ENCODE peak calls at places on chromosome 12, in four cellular contexts. One of them, this sample, is unnamed. For H3K4me1, the result is how much of the 10 kb centered on the place peaks cover.

GRCh38 chr12:62131153-62131552 is 129.1 kb upstream of the USP15 start:
- DNase-seq in adrenal gland: no peak
- DNase-seq in aorta: no peak
- DNase-seq in suprapubic skin: no peak
- DNase-seq in this sample: peak

GRCh38 chr12:29516431-29516875 is 19.0 kb upstream of the OVCH1 start:
- DNase-seq in suprapubic skin: no peak
- DNase-seq in adrenal gland: no peak
- DNase-seq in aorta: no peak
- DNase-seq in this sample: no peak

GRCh38 chr12:15274561-15274967 is 47.7 kb upstream of the PTPRO start:
- DNase-seq in adrenal gland: no peak
- DNase-seq in aorta: no peak
- DNase-seq in suprapubic skin: no peak
- DNase-seq in this sample: no peak

GRCh38 chr12:34402228-34402898 is 380.1 kb downstream of the ALG10 start:
- DNase-seq in aorta: peak
- DNase-seq in adrenal gland: no peak
- DNase-seq in suprapubic skin: peak
- DNase-seq in this sample: peak

GRCh38 chr12:93793983-93794382 is 116.8 kb downstream of the CRADD start:
- DNase-seq in adrenal gland: no peak
- DNase-seq in suprapubic skin: no peak
- DNase-seq in aorta: no peak
- DNase-seq in this sample: no peak

GRCh38 chr12:124795081-124795948 is 68.3 kb downstream of the SCARB1 start:
- DNase-seq in aorta: no peak
- DNase-seq in adrenal gland: no peak
- DNase-seq in suprapubic skin: no peak
- DNase-seq in this sample: no peak

GRCh38 chr12:74846116-74846515 is 308.5 kb downstream of the ATXN7L3B start:
- DNase-seq in aorta: no peak
- DNase-seq in suprapubic skin: no peak
- DNase-seq in adrenal gland: no peak
- DNase-seq in this sample: no peak

GRCh38 chr12:78035913-78036658 is 205.4 kb downstream of the NAV3 start:
- DNase-seq in adrenal gland: peak
- DNase-seq in aorta: no peak
- DNase-seq in suprapubic skin: no peak
- DNase-seq in this sample: no peak

GRCh38 chr12:81468206-81468605 is 290.9 kb downstream of the PPFIA2 start:
- DNase-seq in adrenal gland: no peak
- DNase-seq in suprapubic skin: no peak
- DNase-seq in aorta: no peak
- DNase-seq in this sample: no peak

GRCh38 chr12:88391556-88391955 is 188.7 kb downstream of the KITLG start:
- DNase-seq in suprapubic skin: no peak
- DNase-seq in aorta: no peak
- DNase-seq in adrenal gland: no peak
- DNase-seq in this sample: no peak

GRCh38 chr12:108430245-108430644 is 84.8 kb upstream of the FICD start:
- DNase-seq in suprapubic skin: no peak
- DNase-seq in adrenal gland: no peak
- DNase-seq in aorta: no peak
- DNase-seq in this sample: no peak

GRCh38 chr12:110079477-110080400 is 31.4 kb upstream of the C12orf76 start:
- DNase-seq in aorta: peak
- DNase-seq in suprapubic skin: no peak
- DNase-seq in adrenal gland: peak
- DNase-seq in this sample: peak

GRCh38 chr12:114294303-114294685 is 111.7 kb downstream of the TBX5 start:
- DNase-seq in adrenal gland: no peak
- DNase-seq in suprapubic skin: no peak
- DNase-seq in aorta: no peak
- DNase-seq in this sample: no peak

GRCh38 chr12:122402264-122402663 is 20.2 kb downstream of the CLIP1 start:
- DNase-seq in aorta: no peak
- DNase-seq in suprapubic skin: no peak
- DNase-seq in adrenal gland: no peak
- DNase-seq in this sample: peak

GRCh38 chr12:106527356-106527755 is 55.4 kb upstream of the RFX4 start:
- DNase-seq in adrenal gland: no peak
- DNase-seq in suprapubic skin: no peak
- DNase-seq in aorta: no peak
- DNase-seq in this sample: no peak

GRCh38 chr12:125192690-125193221 is 127.5 kb downstream of the AACS start:
- DNase-seq in aorta: no peak
- DNase-seq in adrenal gland: no peak
- DNase-seq in suprapubic skin: no peak
- DNase-seq in this sample: no peak

GRCh38 chr12:52971701-52972329 is 22.9 kb downstream of the KRT18 start:
- DNase-seq in suprapubic skin: no peak
- DNase-seq in aorta: no peak
- DNase-seq in adrenal gland: peak
- DNase-seq in this sample: no peak

GRCh38 chr12:22935090-22935489 is 310.1 kb downstream of the ETNK1 start:
- DNase-seq in aorta: no peak
- DNase-seq in suprapubic skin: no peak
- DNase-seq in adrenal gland: no peak
- DNase-seq in this sample: no peak

GRCh38 chr12:108757842-108758241 is 26.5 kb upstream of the CORO1C start:
- DNase-seq in aorta: no peak
- DNase-seq in suprapubic skin: no peak
- DNase-seq in adrenal gland: no peak
- DNase-seq in this sample: no peak

GRCh38 chr12:103114296-103115055 is 157.0 kb downstream of the ASCL1 start:
- DNase-seq in aorta: no peak
- DNase-seq in suprapubic skin: no peak
- DNase-seq in adrenal gland: peak
- DNase-seq in this sample: no peak

GRCh38 chr12:121283841-121284240 is 12.7 kb downstream of the CAMKK2 start:
- DNase-seq in suprapubic skin: no peak
- DNase-seq in aorta: no peak
- DNase-seq in adrenal gland: no peak
- DNase-seq in this sample: no peak

GRCh38 chr12:10101648-10102220 is 2.9 kb upstream of the CLEC1A start:
- DNase-seq in adrenal gland: no peak
- DNase-seq in aorta: no peak
- DNase-seq in suprapubic skin: no peak
- DNase-seq in this sample: no peak

GRCh38 chr12:113961921-113962710 is 4.0 kb downstream of the RBM19 start:
- DNase-seq in adrenal gland: peak
- DNase-seq in suprapubic skin: no peak
- DNase-seq in aorta: no peak
- DNase-seq in this sample: no peak

GRCh38 chr12:1429980-1430379 is 164.4 kb downstream of the FBXL14 start:
- DNase-seq in suprapubic skin: no peak
- DNase-seq in adrenal gland: no peak
- DNase-seq in aorta: no peak
- DNase-seq in this sample: no peak

GRCh38 chr12:128258866-128259555 is 8.0 kb upstream of the TMEM132C start:
- DNase-seq in adrenal gland: no peak
- DNase-seq in suprapubic skin: no peak
- DNase-seq in aorta: no peak
- DNase-seq in this sample: no peak

GRCh38 chr12:52004042-52004648 is 2.6 kb upstream of the TAMALIN start:
- DNase-seq in aorta: peak
- DNase-seq in suprapubic skin: no peak
- DNase-seq in adrenal gland: peak
- DNase-seq in this sample: no peak

GRCh38 chr12:113359133-113359938 is 949 bp downstream of the PLBD2 start:
- DNase-seq in suprapubic skin: peak
- DNase-seq in adrenal gland: peak
- DNase-seq in aorta: peak
- DNase-seq in this sample: no peak

GRCh38 chr12:7289743-7290142 is 14.1 kb upstream of the ACSM4 start:
- DNase-seq in suprapubic skin: no peak
- DNase-seq in aorta: no peak
- DNase-seq in adrenal gland: no peak
- DNase-seq in this sample: no peak

GRCh38 chr12:108642269-108642870 is 8.7 kb upstream of the SELPLG start:
- DNase-seq in adrenal gland: no peak
- DNase-seq in suprapubic skin: peak
- DNase-seq in aorta: no peak
- DNase-seq in this sample: no peak

GRCh38 chr12:6078378-6079083 is 45.9 kb downstream of the VWF start:
- DNase-seq in aorta: no peak
- DNase-seq in adrenal gland: no peak
- DNase-seq in suprapubic skin: no peak
- DNase-seq in this sample: no peak

DNA sequence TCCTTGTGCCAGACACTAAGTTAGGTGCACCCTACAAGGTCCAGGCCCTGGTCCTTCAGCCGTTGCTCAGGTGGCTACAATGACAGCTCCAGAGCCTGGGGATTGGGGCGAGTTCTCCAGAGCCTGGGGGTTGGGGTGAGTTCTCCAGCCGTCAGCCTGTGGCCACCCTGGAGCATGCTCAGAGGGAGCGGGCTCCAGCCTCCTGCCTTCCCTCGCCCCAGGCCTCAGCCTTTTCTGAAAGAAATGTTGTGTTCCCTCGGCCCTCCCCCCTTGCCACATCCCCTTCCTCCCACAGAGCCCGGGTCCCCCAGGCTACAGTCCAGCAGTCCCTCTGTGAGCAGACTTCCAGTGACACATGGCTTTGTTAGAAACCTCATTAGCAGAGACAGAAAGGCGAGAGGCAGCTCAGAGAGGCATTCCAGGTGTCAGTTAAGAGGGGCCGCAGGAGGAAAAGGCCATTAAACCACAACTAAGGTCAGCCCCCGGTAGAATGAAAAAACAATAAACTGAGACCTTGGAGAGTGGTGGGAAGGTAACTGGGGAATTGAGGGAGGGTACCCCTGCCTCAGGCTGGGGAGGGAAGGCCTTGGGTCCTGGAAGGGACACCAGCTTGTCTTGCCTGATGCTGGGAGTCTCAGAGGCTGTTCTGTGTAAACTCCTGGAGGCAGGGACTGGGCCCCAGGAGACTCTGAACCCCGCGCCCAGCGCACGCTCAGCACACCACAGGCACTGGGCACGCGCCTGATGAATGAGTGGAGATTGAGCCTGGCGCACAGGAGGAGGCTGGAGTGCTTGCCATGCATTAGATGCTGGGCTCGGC is 23.1 kb upstream of the COL2A1 start:
- DNase-seq in aorta: no peak
- DNase-seq in suprapubic skin: no peak
- DNase-seq in adrenal gland: no peak
- DNase-seq in this sample: no peak
- H3K27ac ChIP-seq in aorta: no peak
- H3K27ac ChIP-seq in suprapubic skin: no peak
- H3K27ac ChIP-seq in adrenal gland: no peak
- H3K27ac ChIP-seq in this sample: no peak

GRCh38 chr12:12432373-12432772 is 75.5 kb downstream of the BORCS5 start:
- DNase-seq in aorta: no peak
- DNase-seq in suprapubic skin: no peak
- DNase-seq in adrenal gland: no peak
- DNase-seq in this sample: no peak
- H3K4me1 ChIP-seq in aorta: under half
- H3K4me1 ChIP-seq in suprapubic skin: under half
- H3K4me1 ChIP-seq in adrenal gland: under half
- H3K4me1 ChIP-seq in this sample: under half

GRCh38 chr12:66900616-66901015 is 221.7 kb upstream of the GRIP1 start:
- DNase-seq in aorta: no peak
- DNase-seq in adrenal gland: no peak
- DNase-seq in suprapubic skin: no peak
- DNase-seq in this sample: no peak
- H3K27ac ChIP-seq in aorta: no peak
- H3K27ac ChIP-seq in adrenal gland: no peak
- H3K27ac ChIP-seq in suprapubic skin: no peak
- H3K27ac ChIP-seq in this sample: no peak

DNA sequence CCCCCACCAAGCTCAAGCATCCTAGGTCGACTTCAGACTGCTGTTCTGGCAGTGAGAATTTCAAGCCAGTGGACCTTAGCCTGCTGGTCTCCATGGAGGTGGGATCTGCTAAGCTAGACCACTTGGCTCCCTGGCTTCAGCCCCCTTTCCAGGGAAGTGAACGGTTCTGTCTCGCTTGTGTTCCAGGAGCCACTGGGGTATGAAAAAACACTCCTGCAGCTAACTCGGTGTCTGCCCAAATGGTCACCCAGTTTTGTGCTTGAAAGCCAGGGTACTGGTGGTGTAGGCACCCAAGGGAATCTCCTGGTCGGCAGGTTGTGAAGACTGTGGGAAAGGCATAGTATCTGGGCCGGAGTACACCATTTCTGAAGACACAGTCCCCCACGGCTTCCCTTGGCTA is 44.6 kb upstream of the FKBP4 start:
- DNase-seq in suprapubic skin: no peak
- DNase-seq in aorta: no peak
- DNase-seq in adrenal gland: no peak
- DNase-seq in this sample: no peak
- H3K4me1 ChIP-seq in suprapubic skin: under half
- H3K4me1 ChIP-seq in aorta: under half
- H3K4me1 ChIP-seq in adrenal gland: under half
- H3K4me1 ChIP-seq in this sample: under half